ENCODE peak calls at places on chromosomes 5 and 9, in eight cellular contexts. L is GM13976, V is brain microvascular endothelial cell, C is WTC11, Z is GM10248, X is fibroblast of lung, I is body of pancreas, F is GM23338. Q is an unnamed sample.

GRCh38 chr5:147479949-147480348 is 29.9 kb downstream of the DPYSL3 start:
- DNase-seq in L (no peak), V (no peak), C (peak), Z (no peak), X (no peak), I (no peak), F (peak), Q (no peak)

GRCh38 chr9:71767421-71768321 is 642 bp downstream of the CEMIP2 start:
- DNase-seq in L (peak), V (no peak), C (peak), Z (no peak), X (peak), I (peak), F (peak), Q (no peak)

GRCh38 chr9:82553654-82554366 is 509.1 kb downstream of the RASEF start:
- DNase-seq in L (no peak), V (no peak), C (no peak), Z (no peak), X (no peak), I (no peak), F (no peak), Q (no peak)

GRCh38 chr9:95516736-95517558 is at the start of gene PTCH1:
- DNase-seq in L (no peak), V (no peak), C (peak), Z (peak), X (peak), I (peak), F (peak), Q (no peak)

GRCh38 chr9:78884611-78885150 is 587.8 kb downstream of the PSAT1 start:
- DNase-seq in L (no peak), V (no peak), C (no peak), Z (no peak), X (no peak), I (no peak), F (no peak), Q (no peak)

GRCh38 chr5:77305921-77306320 is 95.4 kb downstream of the PDE8B start:
- DNase-seq in L (no peak), V (no peak), C (no peak), Z (no peak), X (peak), I (no peak), F (no peak), Q (peak)

GRCh38 chr5:89282832-89283510 is 400.0 kb upstream of the MEF2C start:
- DNase-seq in L (no peak), V (peak), C (no peak), Z (no peak), X (peak), I (no peak), F (no peak), Q (no peak)

GRCh38 chr9:86783884-86784283 is 163.4 kb downstream of the GAS1 start:
- DNase-seq in L (no peak), V (peak), C (no peak), Z (no peak), X (peak), I (no peak), F (no peak), Q (peak)

GRCh38 chr9:120542701-120543490 is 37.1 kb downstream of the CDK5RAP2 start:
- DNase-seq in L (no peak), V (no peak), C (no peak), Z (no peak), X (no peak), I (no peak), F (no peak), Q (no peak)

GRCh38 chr9:9556865-9557803 is 1055.7 kb downstream of the PTPRD start:
- DNase-seq in L (no peak), V (no peak), C (peak), Z (no peak), X (no peak), I (no peak), F (peak), Q (no peak)

GRCh38 chr5:160342413-160342941 is 27.9 kb downstream of the C1QTNF2 start:
- DNase-seq in L (no peak), V (peak), C (no peak), Z (no peak), X (no peak), I (no peak), F (no peak), Q (peak)

GRCh38 chr5:65871182-65871581 is 55.2 kb upstream of the ERBIN start:
- DNase-seq in L (no peak), V (peak), C (no peak), Z (no peak), X (no peak), I (no peak), F (no peak), Q (peak)

GRCh38 chr9:75086443-75087278 is 1.3 kb downstream of the NMRK1 start:
- DNase-seq in L (no peak), V (no peak), C (peak), Z (no peak), X (peak), I (peak), F (peak), Q (no peak)

GRCh38 chr5:130268489-130268888 is 364.2 kb downstream of the CHSY3 start:
- DNase-seq in L (no peak), V (no peak), C (no peak), Z (no peak), X (no peak), I (no peak), F (no peak), Q (no peak)

GRCh38 chr5:142871056-142871879 is 101.1 kb downstream of the ARHGAP26 start:
- DNase-seq in L (no peak), V (no peak), C (no peak), Z (no peak), X (no peak), I (peak), F (no peak), Q (no peak)

GRCh38 chr9:113803811-113804589 is 72.1 kb upstream of the ZNF618 start:
- DNase-seq in L (no peak), V (no peak), C (no peak), Z (no peak), X (no peak), I (no peak), F (no peak), Q (no peak)

GRCh38 chr9:91536211-91536691 is 112.6 kb upstream of the NFIL3 start:
- DNase-seq in L (no peak), V (peak), C (no peak), Z (no peak), X (peak), I (no peak), F (no peak), Q (peak)

GRCh38 chr5:117182104-117182503 is 607.5 kb upstream of the SEMA6A start:
- DNase-seq in L (no peak), V (no peak), C (no peak), Z (no peak), X (no peak), I (no peak), F (no peak), Q (no peak)

GRCh38 chr9:4793412-4794005 is 765 bp downstream of the RCL1 start:
- DNase-seq in L (no peak), V (peak), C (no peak), Z (no peak), X (peak), I (no peak), F (no peak), Q (no peak)

GRCh38 chr9:126499005-126499910 is 114.5 kb upstream of the LMX1B start:
- DNase-seq in L (peak), V (peak), C (peak), Z (peak), X (peak), I (no peak), F (peak), Q (no peak)

GRCh38 chr5:141870871-141871270 is 7.3 kb downstream of the PCDH1 start:
- DNase-seq in L (no peak), V (no peak), C (no peak), Z (no peak), X (no peak), I (peak), F (no peak), Q (no peak)

GRCh38 chr9:114666441-114666840 is 8.8 kb upstream of the TEX53 start:
- DNase-seq in L (no peak), V (no peak), C (no peak), Z (no peak), X (no peak), I (no peak), F (no peak), Q (no peak)

GRCh38 chr9:3332802-3333201 is 193.0 kb downstream of the RFX3 start:
- DNase-seq in L (no peak), V (no peak), C (no peak), Z (no peak), X (no peak), I (no peak), F (no peak), Q (no peak)

GRCh38 chr5:53890490-53890889 is 330.1 kb downstream of the NDUFS4 start:
- DNase-seq in L (no peak), V (no peak), C (no peak), Z (no peak), X (no peak), I (no peak), F (no peak), Q (no peak)

GRCh38 chr9:23926378-23926777 is 100.3 kb upstream of the ELAVL2 start:
- DNase-seq in L (no peak), V (no peak), C (no peak), Z (no peak), X (no peak), I (no peak), F (no peak), Q (no peak)

GRCh38 chr5:956941-957729 is 51.5 kb upstream of the NKD2 start:
- DNase-seq in L (peak), V (peak), C (peak), Z (peak), X (peak), I (peak), F (peak), Q (peak)

GRCh38 chr9:88802533-88802932 is 188.7 kb upstream of the S1PR3 start:
- DNase-seq in L (no peak), V (no peak), C (no peak), Z (no peak), X (no peak), I (no peak), F (no peak), Q (no peak)

GRCh38 chr5:121503111-121503840 is 348.4 kb upstream of the FTMT start:
- DNase-seq in L (no peak), V (no peak), C (peak), Z (no peak), X (peak), I (peak), F (peak), Q (no peak)

GRCh38 chr5:68007446-68007845 is 208.1 kb upstream of the PIK3R1 start:
- DNase-seq in L (no peak), V (peak), C (no peak), Z (no peak), X (peak), I (peak), F (no peak), Q (no peak)

GRCh38 chr9:95511232-95511951 is 5.4 kb downstream of the PTCH1 start:
- DNase-seq in L (no peak), V (peak), C (peak), Z (no peak), X (peak), I (peak), F (peak), Q (no peak)

GRCh38 chr5:138654281-138654867 is 79.2 kb upstream of the HSPA9 start:
- DNase-seq in L (peak), V (peak), C (no peak), Z (peak), X (peak), I (no peak), F (no peak), Q (no peak)

GRCh38 chr5:31463341-31463740 is 68.6 kb downstream of the DROSHA start:
- DNase-seq in L (no peak), V (no peak), C (no peak), Z (no peak), X (no peak), I (no peak), F (no peak), Q (no peak)

GRCh38 chr9:129164246-129164930 is 13.7 kb downstream of the IER5L start:
- DNase-seq in L (no peak), V (no peak), C (no peak), Z (no peak), X (peak), I (peak), F (peak), Q (no peak)

GRCh38 chr9:5897851-5898250 is 7.2 kb downstream of the MLANA start:
- DNase-seq in L (no peak), V (no peak), C (no peak), Z (no peak), X (no peak), I (no peak), F (no peak), Q (no peak)

GRCh38 chr5:132753135-132753987 is 6.1 kb downstream of the CCNI2 start:
- DNase-seq in L (no peak), V (no peak), C (peak), Z (no peak), X (no peak), I (peak), F (peak), Q (no peak)
- TF ChIP-seq CTCF in L (no peak), V (peak), C (no peak), Z (peak), X (peak), I (no peak), F (peak), Q (peak)

GRCh38 chr5:10920400-10920799 is 159.4 kb upstream of the DAP start:
- DNase-seq in L (no peak), V (no peak), C (no peak), Z (no peak), X (no peak), I (no peak), F (no peak), Q (no peak)
- TF ChIP-seq CTCF in L (no peak), V (no peak), C (no peak), Z (no peak), X (no peak), I (no peak), F (no peak), Q (no peak)

GRCh38 chr5:16345454-16345853 is 120.1 kb downstream of the ZNF622 start:
- DNase-seq in L (no peak), V (no peak), C (no peak), Z (no peak), X (no peak), I (peak), F (peak), Q (no peak)
- TF ChIP-seq CTCF in L (no peak), V (no peak), C (no peak), Z (no peak), X (no peak), I (no peak), F (peak), Q (peak)

DNA sequence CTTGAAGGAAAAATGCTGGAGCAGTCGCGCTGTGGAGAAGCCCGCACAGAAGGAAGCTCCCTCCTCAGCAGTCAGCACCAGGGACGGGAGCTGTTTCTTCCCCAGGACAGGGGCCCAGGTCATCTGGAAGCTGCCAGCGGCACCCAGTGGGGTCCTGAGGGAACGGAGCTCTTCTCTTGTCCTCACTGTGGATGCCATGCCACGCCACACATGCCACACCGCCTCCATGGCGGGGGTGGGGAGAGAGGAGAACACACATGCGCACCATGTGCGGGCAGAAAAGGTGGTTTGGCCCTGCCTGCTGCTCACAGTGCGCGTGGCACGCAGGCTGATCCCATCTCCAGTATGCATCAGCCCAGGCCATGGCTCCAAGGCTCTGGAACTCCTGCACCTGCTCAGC is 41.7 kb upstream of the ZNF354B start:
- DNase-seq in L (no peak), V (no peak), C (no peak), Z (no peak), X (no peak), I (peak), F (peak), Q (no peak)
- TF ChIP-seq CTCF in L (no peak), V (no peak), C (no peak), Z (no peak), X (no peak), I (no peak), F (no peak), Q (no peak)

GRCh38 chr5:156907667-156908066 is 55.4 kb downstream of the TIMD4 start:
- DNase-seq in L (no peak), V (no peak), C (no peak), Z (no peak), X (no peak), I (no peak), F (no peak), Q (no peak)
- TF ChIP-seq CTCF in L (no peak), V (no peak), C (no peak), Z (no peak), X (no peak), I (no peak), F (peak), Q (no peak)

GRCh38 chr9:134181648-134182034 is 17.3 kb upstream of the RNU6ATAC start:
- DNase-seq in L (no peak), V (no peak), C (no peak), Z (no peak), X (no peak), I (peak), F (no peak), Q (no peak)
- TF ChIP-seq CTCF in L (no peak), V (no peak), C (no peak), Z (no peak), X (no peak), I (no peak), F (no peak), Q (no peak)

GRCh38 chr9:20200900-20201495 is 412.2 kb upstream of the SLC24A2 start:
- DNase-seq in L (no peak), V (no peak), C (no peak), Z (no peak), X (no peak), I (peak), F (no peak), Q (no peak)

GRCh38 chr9:20199111-20199510 is 410.3 kb upstream of the SLC24A2 start:
- DNase-seq in L (no peak), V (no peak), C (no peak), Z (no peak), X (no peak), I (no peak), F (no peak), Q (no peak)

GRCh38 chr9:20197976-20198685 is 409.3 kb upstream of the SLC24A2 start:
- DNase-seq in L (no peak), V (no peak), C (no peak), Z (peak), X (peak), I (no peak), F (peak), Q (no peak)
- TF ChIP-seq CTCF in L (no peak), V (no peak), C (no peak), Z (no peak), X (no peak), I (no peak), F (no peak), Q (no peak)

DNA sequence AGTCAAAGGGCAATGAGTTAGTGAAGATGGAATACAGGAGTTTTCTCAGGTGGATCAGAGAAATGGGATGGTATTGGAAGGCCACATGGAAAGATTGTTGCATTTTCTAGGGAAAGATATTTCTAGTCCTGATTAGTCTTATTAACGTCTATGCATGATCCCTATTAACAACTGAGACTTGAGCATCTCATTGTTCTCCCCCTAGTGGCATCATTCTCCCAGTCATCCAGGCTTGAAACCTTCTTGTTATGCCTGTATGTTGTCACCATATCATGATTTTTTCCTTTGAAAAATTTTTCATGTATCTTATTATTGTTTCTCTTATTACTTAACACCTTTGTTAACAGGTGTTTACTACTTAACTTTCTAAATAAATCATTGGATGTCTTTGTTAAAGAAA is 34.4 kb downstream of the KIF2A start:
- DNase-seq in L (no peak), V (peak), C (no peak), Z (no peak), X (peak), I (no peak), F (peak), Q (no peak)
- TF ChIP-seq CTCF in L (no peak), V (peak), C (no peak), Z (peak), X (peak), I (peak), F (peak), Q (peak)

Q was measured in BJ.